ENCODE peak calls at places on chromosomes 16 and 17, in five cellular contexts. R, Q, T, K and W are unnamed samples. For H3K9me3, the result is how much of the 10 kb centered on the place peaks cover.

GRCh38 chr17:75135946-75136345 is 4.4 kb upstream of the NT5C start:
- DNase-seq in K (no peak), R (no peak), Q (no peak), T (no peak), W (no peak)

GRCh38 chr17:81443269-81443668 is 48.0 kb downstream of the BAHCC1 start:
- DNase-seq in K (no peak), Q (no peak), R (no peak), T (no peak), W (no peak)

GRCh38 chr17:74369221-74369620 is 1.9 kb downstream of the GPR142 start:
- DNase-seq in Q (peak), T (no peak), R (peak), K (no peak), W (peak)

GRCh38 chr17:17412331-17412730 is 64.5 kb upstream of the MED9 start:
- DNase-seq in T (peak), R (no peak), K (no peak), Q (no peak), W (no peak)

GRCh38 chr16:10828851-10829331 is 10.3 kb upstream of the TVP23A start:
- DNase-seq in K (no peak), Q (no peak), T (peak), R (peak), W (no peak)

GRCh38 chr17:50129303-50129945 is 536 bp downstream of the SAMD14 start:
- DNase-seq in Q (peak), T (peak), R (no peak), K (no peak), W (no peak)

GRCh38 chr16:16042076-16042475 is 92.7 kb downstream of the ABCC1 start:
- DNase-seq in Q (no peak), R (no peak), K (no peak), T (peak), W (no peak)

GRCh38 chr16:966035-966434 is 4.7 kb downstream of the LMF1 start:
- DNase-seq in R (peak), T (no peak), Q (no peak), K (no peak), W (no peak)

GRCh38 chr17:72634621-72635020 is 457.9 kb downstream of the SLC39A11 start:
- DNase-seq in K (no peak), T (no peak), R (no peak), Q (no peak), W (peak)

GRCh38 chr16:57941016-57941656 is 29.8 kb downstream of the CNGB1 start:
- DNase-seq in T (no peak), Q (no peak), R (no peak), K (no peak), W (no peak)

GRCh38 chr16:21159281-21159951 is 942 bp downstream of the LDAF1 start:
- DNase-seq in R (peak), Q (peak), K (no peak), T (no peak), W (peak)

GRCh38 chr17:35588196-35588920 is 1.2 kb downstream of the AP2B1 start:
- DNase-seq in Q (no peak), K (peak), T (peak), R (no peak), W (no peak)

GRCh38 chr16:11136600-11136999 is 119.4 kb downstream of the SOCS1 start:
- DNase-seq in K (no peak), Q (no peak), T (no peak), R (no peak), W (peak)

GRCh38 chr17:81404557-81405165 is 9.4 kb downstream of the BAHCC1 start:
- DNase-seq in Q (no peak), T (no peak), R (no peak), K (no peak), W (no peak)

GRCh38 chr16:48556210-48556912 is 53.6 kb downstream of the N4BP1 start:
- DNase-seq in R (no peak), K (no peak), Q (no peak), T (no peak), W (no peak)
- H3K9ac ChIP-seq in R (no peak), K (no peak), Q (no peak), T (no peak), W (no peak)

GRCh38 chr16:14150796-14151195 is 79.7 kb downstream of the MRTFB start:
- DNase-seq in R (no peak), K (no peak), Q (no peak), T (no peak), W (no peak)
- H3K27ac ChIP-seq in R (no peak), K (no peak), Q (no peak), T (no peak), W (no peak)

GRCh38 chr17:58631523-58632323 is 60.1 kb downstream of the TEX14 start:
- DNase-seq in R (peak), K (peak), T (peak), Q (peak), W (no peak)

GRCh38 chr17:58624751-58625150 is 67.1 kb downstream of the TEX14 start:
- DNase-seq in T (no peak), Q (no peak), R (no peak), K (no peak), W (no peak)

GRCh38 chr17:58632324-58633314 is 59.2 kb downstream of the TEX14 start:
- DNase-seq in Q (no peak), T (no peak), R (no peak), K (no peak), W (no peak)

GRCh38 chr17:58630883-58631522 is 60.8 kb downstream of the TEX14 start:
- DNase-seq in Q (peak), R (no peak), K (peak), T (no peak), W (no peak)

DNA sequence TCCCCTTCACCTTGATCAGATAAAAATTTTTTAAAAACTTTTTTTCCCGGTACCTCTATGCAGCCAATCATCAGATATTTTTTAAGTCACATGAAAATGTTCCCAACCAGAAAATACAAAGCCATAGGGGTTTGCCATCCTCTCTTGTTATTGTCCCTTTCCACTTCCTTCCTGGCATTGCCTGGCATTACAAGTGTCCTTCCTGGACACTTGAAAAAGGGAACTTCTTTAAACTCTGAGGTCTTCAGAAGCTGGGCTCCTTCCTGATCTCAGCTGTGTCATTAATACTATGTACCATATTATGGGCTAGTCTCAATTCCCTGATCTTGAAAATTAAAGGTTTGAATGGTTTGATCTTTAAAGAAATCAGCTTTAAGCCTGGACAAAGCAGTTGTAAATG is 64.9 kb downstream of the TEX14 start:
- DNase-seq in T (no peak), K (no peak), R (no peak), Q (no peak), W (no peak)
- H3K9me3 ChIP-seq in T (under half), K (under half), R (under half), Q (under half), W (under half)

GRCh38 chr16:69845181-69845580 is 83.0 kb downstream of the WWP2 start:
- DNase-seq in Q (no peak), R (no peak), T (peak), K (no peak), W (no peak)

GRCh38 chr16:69844441-69844840 is 82.3 kb downstream of the WWP2 start:
- DNase-seq in Q (no peak), K (no peak), T (no peak), R (no peak), W (no peak)

GRCh38 chr16:69848635-69849545 is 86.8 kb downstream of the WWP2 start:
- DNase-seq in T (peak), K (no peak), Q (no peak), R (peak), W (no peak)

GRCh38 chr16:69851491-69852240 is 89.5 kb downstream of the WWP2 start:
- DNase-seq in R (no peak), Q (no peak), K (no peak), T (peak), W (no peak)

GRCh38 chr16:69847643-69848042 is 85.5 kb downstream of the WWP2 start:
- DNase-seq in R (no peak), T (no peak), K (no peak), Q (no peak), W (no peak)
- H3K9ac ChIP-seq in R (no peak), T (no peak), K (no peak), Q (no peak), W (no peak)

GRCh38 chr16:65305588-65305987 is 183.7 kb upstream of the CDH11 start:
- DNase-seq in Q (no peak), T (no peak), K (no peak), R (no peak), W (no peak)
- H3K27ac ChIP-seq in Q (no peak), T (no peak), K (no peak), R (no peak), W (no peak)

GRCh38 chr16:35452471-35452870 is 1993.1 kb downstream of the TP53TG3F start:
- DNase-seq in T (no peak), K (no peak), R (no peak), Q (no peak), W (no peak)

GRCh38 chr16:35447010-35447558 is 1987.7 kb downstream of the TP53TG3F start:
- DNase-seq in R (no peak), Q (no peak), T (no peak), K (no peak), W (no peak)

GRCh38 chr16:35449663-35450062 is 1990.3 kb downstream of the TP53TG3F start:
- DNase-seq in Q (no peak), T (no peak), R (no peak), K (no peak), W (no peak)

GRCh38 chr16:35450648-35451047 is 1991.2 kb downstream of the TP53TG3F start:
- DNase-seq in R (no peak), Q (no peak), K (no peak), T (no peak), W (no peak)
- H3K9me3 ChIP-seq in R (under half), Q (under half), K (under half), T (under half), W (under half)

GRCh38 chr17:77319211-77320031 is 178.7 kb downstream of the SEC14L1 start:
- DNase-seq in Q (peak), R (peak), T (peak), K (peak), W (peak)
- H3K9ac ChIP-seq in Q (no peak), R (peak), T (peak), K (peak), W (no peak)

GRCh38 chr17:10249271-10250010 is 51.0 kb upstream of the GAS7 start:
- DNase-seq in Q (no peak), K (no peak), R (no peak), T (no peak), W (no peak)

GRCh38 chr17:10247806-10248334 is 49.5 kb upstream of the GAS7 start:
- DNase-seq in K (no peak), R (no peak), T (no peak), Q (no peak), W (no peak)

GRCh38 chr17:10251212-10251948 is 53.0 kb upstream of the GAS7 start:
- DNase-seq in T (no peak), Q (no peak), R (no peak), K (no peak), W (no peak)
- H3K27ac ChIP-seq in T (no peak), Q (no peak), R (no peak), K (no peak), W (no peak)

DNA sequence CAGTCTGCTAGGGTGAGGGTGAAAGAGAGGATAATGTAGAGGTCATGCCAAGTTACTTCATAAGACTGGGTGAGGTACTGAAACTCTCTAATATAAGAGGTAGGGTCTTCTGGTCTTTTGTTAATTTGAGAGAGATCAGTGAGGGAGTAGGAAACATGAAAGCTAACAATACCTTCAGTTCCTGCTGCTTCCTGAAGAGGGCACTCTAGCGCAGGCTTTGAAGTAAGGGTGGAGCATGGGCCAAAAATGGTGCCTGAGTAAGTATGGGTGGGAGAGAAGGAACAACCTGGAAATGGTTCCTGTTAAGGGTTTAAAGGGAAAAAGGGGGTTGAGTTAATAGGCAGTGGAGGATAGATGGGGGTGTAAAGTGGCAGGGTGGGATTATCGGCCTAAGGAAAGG is 2449.5 kb downstream of the TP53TG3F start:
- DNase-seq in T (no peak), R (no peak), Q (no peak), K (peak), W (peak)
- H3K9me3 ChIP-seq in T (under half), R (under half), Q (under half), K (under half), W (under half)